ENCODE peak calls at places on chromosomes 16 and 17, in six cellular contexts. C is adipocyte, Y is left cardiac atrium, M is uterus, W is AG08396, U is NCI-H1417. L is an unnamed sample.

GRCh38 chr17:59451706-59452105 is 113.7 kb upstream of the DHX40 start:
- DNase-seq in C (peak; percentile 19), Y (no peak), M (no peak), W (no peak), U (no peak), L (no peak)

GRCh38 chr17:6495450-6496115 is 51.3 kb downstream of the PIMREG start:
- DNase-seq in C (no peak), Y (no peak), M (no peak), W (no peak), U (no peak), L (no peak)

GRCh38 chr17:83067718-83068261 is 11.6 kb upstream of the METRNL start:
- DNase-seq in C (no peak), Y (peak; percentile 26), M (no peak), W (peak; percentile 69), U (no peak), L (no peak)

GRCh38 chr16:57736419-57737281 is 1.1 kb downstream of the KATNB1 start:
- DNase-seq in C (peak; percentile 73), Y (peak; percentile 56), M (no peak), W (peak; percentile 84), U (no peak), L (peak; percentile 38)

GRCh38 chr16:87330646-87331045 is 13.5 kb upstream of the C16orf95 start:
- DNase-seq in C (no peak), Y (peak; percentile 13), M (no peak), W (no peak), U (no peak), L (no peak)

GRCh38 chr17:7354262-7354781 is 634 bp upstream of the TMEM95 start:
- DNase-seq in C (no peak), Y (no peak), M (no peak), W (no peak), U (no peak), L (peak; percentile 67)

GRCh38 chr17:9768381-9768934 is 22.9 kb downstream of the DHRS7C start:
- DNase-seq in C (peak; percentile 42), Y (no peak), M (no peak), W (peak; percentile 29), U (peak; percentile 10), L (no peak)

GRCh38 chr17:8243827-8244226 is 4.0 kb downstream of the CTC1 start:
- DNase-seq in C (no peak), Y (no peak), M (no peak), W (no peak), U (no peak), L (no peak)

GRCh38 chr17:44872131-44872768 is 24.6 kb downstream of the HIGD1B start:
- DNase-seq in C (no peak), Y (peak; percentile 58), M (no peak), W (no peak), U (no peak), L (no peak)

GRCh38 chr16:68417711-68418301 is 30.5 kb downstream of the SMPD3 start:
- DNase-seq in C (no peak), Y (peak; percentile 35), M (no peak), W (no peak), U (peak; percentile 65), L (no peak)

GRCh38 chr16:3256876-3257465 is 538 bp upstream of the MEFV start:
- DNase-seq in C (no peak), Y (no peak), M (no peak), W (peak; percentile 28), U (no peak), L (no peak)

GRCh38 chr17:80779961-80780380 is 211.7 kb upstream of the CHMP6 start:
- DNase-seq in C (peak; percentile 80), Y (no peak), M (peak; percentile 79), W (no peak), U (no peak), L (no peak)

GRCh38 chr16:27640277-27640600 is 90.3 kb downstream of the KATNIP start:
- DNase-seq in C (no peak), Y (no peak), M (no peak), W (no peak), U (no peak), L (peak; percentile 61)

GRCh38 chr16:66408181-66409048 is 18.7 kb upstream of the BEAN1 start:
- DNase-seq in C (peak; percentile 73), Y (no peak), M (no peak), W (no peak), U (no peak), L (no peak)

GRCh38 chr17:4354862-4355514 is 11.5 kb downstream of the UBE2G1 start:
- DNase-seq in C (no peak), Y (no peak), M (no peak), W (no peak), U (no peak), L (no peak)

GRCh38 chr16:73058221-73058615 is 10.3 kb upstream of the ZFHX3 start:
- DNase-seq in C (peak; percentile 78), Y (peak; percentile 51), M (peak; percentile 57), W (peak; percentile 65), U (peak; percentile 9), L (no peak)

GRCh38 chr16:22736791-22737190 is 77.2 kb upstream of the HS3ST2 start:
- DNase-seq in C (no peak), Y (no peak), M (no peak), W (no peak), U (no peak), L (no peak)

GRCh38 chr17:74369221-74369620 is 1.9 kb downstream of the GPR142 start:
- DNase-seq in C (no peak), Y (peak; percentile 62), M (no peak), W (no peak), U (peak; percentile 10), L (no peak)

GRCh38 chr16:57167951-57168350 is 17.9 kb downstream of the PSME3IP1 start:
- DNase-seq in C (peak; percentile 74), Y (no peak), M (no peak), W (peak; percentile 56), U (peak; percentile 5), L (peak; percentile 25)

GRCh38 chr17:79620207-79621038 is 9.6 kb upstream of the RBFOX3 start:
- DNase-seq in C (no peak), Y (peak; percentile 12), M (peak; percentile 6), W (no peak), U (no peak), L (no peak)

GRCh38 chr16:86110134-86110533 is 211.2 kb downstream of the IRF8 start:
- DNase-seq in C (no peak), Y (no peak), M (no peak), W (no peak), U (no peak), L (no peak)

GRCh38 chr17:13775450-13775849 is 173.7 kb upstream of the HS3ST3A1 start:
- DNase-seq in C (no peak), Y (no peak), M (no peak), W (no peak), U (no peak), L (no peak)

GRCh38 chr16:55510185-55510805 is 1.4 kb downstream of the LPCAT2 start:
- DNase-seq in C (no peak), Y (no peak), M (no peak), W (no peak), U (no peak), L (no peak)

GRCh38 chr17:38922538-38923291 is 2.7 kb upstream of the LASP1NB start:
- DNase-seq in C (peak; percentile 70), Y (peak; percentile 83), M (peak; percentile 82), W (peak; percentile 53), U (no peak), L (no peak)

GRCh38 chr16:85570213-85570734 is 42.8 kb upstream of the GSE1 start:
- DNase-seq in C (no peak), Y (no peak), M (no peak), W (no peak), U (peak; percentile 33), L (no peak)

GRCh38 chr17:40560592-40561293 is 4.5 kb downstream of the CCR7 start:
- DNase-seq in C (no peak), Y (peak; percentile 29), M (peak; percentile 24), W (no peak), U (no peak), L (no peak)

GRCh38 chr16:84462296-84463210 is 41.9 kb downstream of the MEAK7 start:
- DNase-seq in C (no peak), Y (no peak), M (peak; percentile 4), W (no peak), U (no peak), L (no peak)

GRCh38 chr17:58047751-58048150 is 35.5 kb upstream of the DYNLL2 start:
- DNase-seq in C (peak; percentile 9), Y (no peak), M (no peak), W (no peak), U (no peak), L (no peak)

GRCh38 chr16:8962393-8963009 is 1.2 kb downstream of the USP7 start:
- DNase-seq in C (peak; percentile 57), Y (no peak), M (no peak), W (no peak), U (peak; percentile 2), L (no peak)

GRCh38 chr17:48503747-48504146 is 27.1 kb downstream of the HOXB1 start:
- DNase-seq in C (no peak), Y (no peak), M (no peak), W (no peak), U (peak; percentile 93), L (no peak)

GRCh38 chr17:57925361-57925990 is 29.7 kb downstream of the CUEDC1 start:
- DNase-seq in C (no peak), Y (no peak), M (no peak), W (no peak), U (peak; percentile 44), L (no peak)

GRCh38 chr17:77323413-77324171 is 182.8 kb downstream of the SEC14L1 start:
- DNase-seq in C (peak; percentile 46), Y (peak; percentile 61), M (peak; percentile 66), W (peak; percentile 45), U (no peak), L (no peak)

GRCh38 chr17:28597606-28598383 is 1.0 kb downstream of the SPAG5 start:
- DNase-seq in C (no peak), Y (no peak), M (no peak), W (no peak), U (no peak), L (no peak)

GRCh38 chr17:16407911-16408588 is 7.3 kb upstream of the TRPV2 start:
- DNase-seq in C (peak; percentile 64), Y (peak; percentile 80), M (peak; percentile 67), W (no peak), U (peak; percentile 5), L (peak; percentile 38)

GRCh38 chr17:165939-166338 is 15.5 kb downstream of the DOC2B start:
- DNase-seq in C (no peak), Y (no peak), M (no peak), W (no peak), U (no peak), L (no peak)

GRCh38 chr16:79977974-79978836 is 377.7 kb upstream of the MAF start:
- DNase-seq in C (no peak), Y (no peak), M (no peak), W (no peak), U (no peak), L (no peak)